ENCODE peak calls at places on chromosome 10, in five cellular contexts. One of them, this sample, is unnamed.

GRCh38 chr10:98125940-98126631 is 8.4 kb upstream of the R3HCC1L start:
- DNase-seq in neuronal stem cell: no peak
- DNase-seq in mesenchymal stem cell: no peak
- DNase-seq in H9: no peak
- DNase-seq in IMR-90: no peak
- DNase-seq in this sample: no peak

GRCh38 chr10:70576803-70577517 is 25.6 kb downstream of the PRF1 start:
- DNase-seq in neuronal stem cell: no peak
- DNase-seq in mesenchymal stem cell: no peak
- DNase-seq in H9: no peak
- DNase-seq in IMR-90: peak
- DNase-seq in this sample: no peak

GRCh38 chr10:71757450-71757918 is 15.8 kb downstream of the VSIR start:
- DNase-seq in neuronal stem cell: no peak
- DNase-seq in mesenchymal stem cell: no peak
- DNase-seq in H9: peak
- DNase-seq in IMR-90: no peak
- DNase-seq in this sample: no peak

GRCh38 chr10:61733358-61733940 is 70.7 kb downstream of the CABCOCO1 start:
- DNase-seq in neuronal stem cell: peak
- DNase-seq in mesenchymal stem cell: peak
- DNase-seq in H9: no peak
- DNase-seq in IMR-90: peak
- DNase-seq in this sample: peak

GRCh38 chr10:93993782-93994668 is at the start of gene PLCE1:
- DNase-seq in neuronal stem cell: peak
- DNase-seq in mesenchymal stem cell: peak
- DNase-seq in H9: peak
- DNase-seq in IMR-90: peak
- DNase-seq in this sample: peak

GRCh38 chr10:107091126-107091525 is 73.4 kb downstream of the SORCS1 start:
- DNase-seq in neuronal stem cell: no peak
- DNase-seq in mesenchymal stem cell: peak
- DNase-seq in H9: no peak
- DNase-seq in IMR-90: no peak
- DNase-seq in this sample: no peak

GRCh38 chr10:73253226-73253557 is 748 bp upstream of the MRPS16 start:
- DNase-seq in neuronal stem cell: no peak
- DNase-seq in mesenchymal stem cell: no peak
- DNase-seq in H9: no peak
- DNase-seq in IMR-90: no peak
- DNase-seq in this sample: no peak

GRCh38 chr10:129372168-129372567 is 94.9 kb upstream of the MGMT start:
- DNase-seq in neuronal stem cell: no peak
- DNase-seq in mesenchymal stem cell: no peak
- DNase-seq in H9: no peak
- DNase-seq in IMR-90: no peak
- DNase-seq in this sample: no peak

GRCh38 chr10:111207525-111207924 is 130.7 kb downstream of the ADRA2A start:
- DNase-seq in neuronal stem cell: no peak
- DNase-seq in mesenchymal stem cell: no peak
- DNase-seq in H9: no peak
- DNase-seq in IMR-90: no peak
- DNase-seq in this sample: peak

DNA sequence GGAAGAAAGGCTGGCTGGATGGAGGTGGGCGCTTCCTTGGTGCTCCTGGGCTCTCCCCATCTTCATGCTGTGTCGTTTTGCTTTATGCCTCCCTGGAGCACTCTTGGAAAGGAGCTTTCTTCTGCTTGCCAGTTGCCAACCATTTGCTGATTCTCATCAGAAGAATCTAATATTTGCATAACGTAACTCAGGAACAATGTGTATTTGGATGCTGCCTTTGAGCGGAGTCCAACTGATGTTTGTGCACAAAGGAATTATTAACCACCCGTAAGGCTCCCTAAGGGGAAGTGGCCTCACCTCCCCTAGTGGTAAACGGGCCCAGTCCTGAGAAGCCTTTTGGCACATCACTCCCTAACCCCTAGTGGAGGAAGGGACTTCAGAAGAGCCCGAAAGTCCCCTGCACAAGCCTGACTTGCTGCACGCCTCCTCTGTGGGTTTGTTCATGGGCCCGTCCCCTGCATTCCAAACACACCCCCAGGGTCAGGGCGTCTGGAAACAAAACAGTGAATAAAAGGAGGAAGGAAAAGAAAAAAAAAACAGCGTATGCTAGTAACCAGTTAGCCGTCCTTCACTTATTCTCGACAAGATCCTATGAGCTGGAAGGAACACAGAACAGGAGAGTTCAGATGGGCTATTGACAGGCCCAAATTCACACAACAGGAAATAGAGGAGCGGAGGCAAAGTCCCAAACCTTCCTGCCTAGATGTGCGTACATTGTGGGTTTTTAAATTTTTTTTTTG is 602.2 kb downstream of the LRMDA start:
- DNase-seq in neuronal stem cell: no peak
- DNase-seq in mesenchymal stem cell: no peak
- DNase-seq in H9: peak
- DNase-seq in IMR-90: peak
- DNase-seq in this sample: no peak
- H3K23ac ChIP-seq in neuronal stem cell: no peak
- H3K23ac ChIP-seq in mesenchymal stem cell: no peak
- H3K23ac ChIP-seq in H9: no peak
- H3K23ac ChIP-seq in IMR-90: no peak
- H3K23ac ChIP-seq in this sample: no peak

GRCh38 chr10:69320521-69320920 is 42.2 kb downstream of the HK1 start:
- DNase-seq in neuronal stem cell: no peak
- DNase-seq in mesenchymal stem cell: no peak
- DNase-seq in H9: no peak
- DNase-seq in IMR-90: no peak
- DNase-seq in this sample: no peak
- H3K23ac ChIP-seq in neuronal stem cell: no peak
- H3K23ac ChIP-seq in mesenchymal stem cell: peak
- H3K23ac ChIP-seq in H9: no peak
- H3K23ac ChIP-seq in IMR-90: peak
- H3K23ac ChIP-seq in this sample: no peak

GRCh38 chr10:46053534-46054434 is 7.7 kb upstream of the MSMB start:
- DNase-seq in neuronal stem cell: no peak
- DNase-seq in mesenchymal stem cell: no peak
- DNase-seq in H9: no peak
- DNase-seq in IMR-90: no peak
- DNase-seq in this sample: no peak
- H3K23ac ChIP-seq in neuronal stem cell: no peak
- H3K23ac ChIP-seq in mesenchymal stem cell: no peak
- H3K23ac ChIP-seq in H9: no peak
- H3K23ac ChIP-seq in IMR-90: no peak
- H3K23ac ChIP-seq in this sample: no peak

GRCh38 chr10:51709324-51709972 is 10.1 kb upstream of the CSTF2T start:
- DNase-seq in neuronal stem cell: no peak
- DNase-seq in mesenchymal stem cell: no peak
- DNase-seq in H9: no peak
- DNase-seq in IMR-90: no peak
- DNase-seq in this sample: no peak
- H3K23ac ChIP-seq in neuronal stem cell: no peak
- H3K23ac ChIP-seq in mesenchymal stem cell: no peak
- H3K23ac ChIP-seq in H9: no peak
- H3K23ac ChIP-seq in IMR-90: no peak
- H3K23ac ChIP-seq in this sample: no peak

GRCh38 chr10:85319826-85320225 is 991.4 kb downstream of the CCSER2 start:
- DNase-seq in neuronal stem cell: no peak
- DNase-seq in mesenchymal stem cell: no peak
- DNase-seq in H9: no peak
- DNase-seq in IMR-90: no peak
- DNase-seq in this sample: no peak
- H3K23ac ChIP-seq in neuronal stem cell: no peak
- H3K23ac ChIP-seq in mesenchymal stem cell: no peak
- H3K23ac ChIP-seq in H9: no peak
- H3K23ac ChIP-seq in IMR-90: no peak
- H3K23ac ChIP-seq in this sample: no peak